ENCODE peak calls at places on chromosomes 13 and 19, in seven cellular contexts. O, A, T, Q, D, Z and K are unnamed samples.

GRCh38 chr13:23728807-23729206 is 158.6 kb downstream of the TNFRSF19 start:
- DNase-seq in A (no peak), O (no peak), T (no peak), Z (no peak), D (no peak), Q (no peak), K (no peak)

GRCh38 chr13:38970380-38971051 is 20.1 kb downstream of the STOML3 start:
- DNase-seq in Q (no peak), O (no peak), T (no peak), D (no peak), Z (no peak), A (peak), K (no peak)

GRCh38 chr19:34308381-34309367 is 54.3 kb downstream of the GARRE1 start:
- DNase-seq in T (no peak), O (no peak), Q (no peak), Z (no peak), A (no peak), D (no peak), K (no peak)

GRCh38 chr13:55572862-55573261 is 1567.9 kb upstream of the PRR20A start:
- DNase-seq in Q (no peak), O (no peak), D (no peak), Z (no peak), A (no peak), T (no peak), K (no peak)

GRCh38 chr19:15436826-15437110 is 13.0 kb downstream of the WIZ start:
- DNase-seq in A (no peak), Z (no peak), D (no peak), T (no peak), O (no peak), Q (no peak), K (no peak)

GRCh38 chr13:74187564-74187963 is 53.4 kb upstream of the KLF12 start:
- DNase-seq in Z (no peak), A (no peak), T (no peak), Q (no peak), O (peak), D (no peak), K (peak)

GRCh38 chr19:51548213-51548651 is 16.8 kb upstream of the SIGLEC6 start:
- DNase-seq in T (no peak), A (no peak), Q (no peak), Z (no peak), D (no peak), O (no peak), K (no peak)

GRCh38 chr19:51417107-51417806 is at the start of gene SIGLEC10:
- DNase-seq in O (peak), T (no peak), Q (no peak), A (no peak), D (no peak), Z (no peak), K (peak)

GRCh38 chr13:96925869-96926628 is 68.2 kb downstream of the OXGR1 start:
- DNase-seq in D (no peak), O (no peak), Q (no peak), A (peak), Z (no peak), T (no peak), K (no peak)

GRCh38 chr19:32570081-32570785 is 10.8 kb upstream of the PDCD5 start:
- DNase-seq in A (peak), T (peak), D (peak), Z (peak), Q (no peak), O (peak), K (peak)

GRCh38 chr13:110706570-110707378 is 858 bp upstream of the CARS2 start:
- DNase-seq in Q (no peak), O (no peak), D (no peak), T (no peak), A (no peak), Z (no peak), K (no peak)